ENCODE peak calls at places on chromosomes 7 and 10, in four cellular contexts. G is mammary epithelial cell, A is adipocyte, P is PC-9. W is an unnamed sample.

GRCh38 chr10:132536241-132536963 is 1.2 kb upstream of the INPP5A start:
- DNase-seq in P (peak; percentile 25), A (no peak), G (peak; percentile 8), W (no peak)

GRCh38 chr10:120612756-120613155 is 155.7 kb downstream of the PLPP4 start:
- DNase-seq in A (no peak), P (no peak), G (no peak), W (no peak)

GRCh38 chr10:77970869-77971803 is 44.6 kb upstream of the DLG5 start:
- DNase-seq in P (peak; percentile 38), G (no peak), A (peak; percentile 94), W (peak; percentile 42)

GRCh38 chr10:100043796-100044195 is 34.0 kb upstream of the DNMBP start:
- DNase-seq in P (peak; percentile 16), G (peak; percentile 86), A (peak; percentile 35), W (no peak)

GRCh38 chr7:156792611-156793010 is 100.4 kb downstream of the LMBR1 start:
- DNase-seq in A (no peak), G (no peak), P (no peak), W (no peak)

GRCh38 chr7:157378390-157378789 is 41.6 kb downstream of the DNAJB6 start:
- DNase-seq in A (no peak), G (no peak), P (no peak), W (no peak)

GRCh38 chr10:72065439-72066025 is 22.8 kb downstream of the SPOCK2 start:
- DNase-seq in G (no peak), A (no peak), P (no peak), W (no peak)

GRCh38 chr7:44261239-44261638 is 60.5 kb downstream of the YKT6 start:
- DNase-seq in G (no peak), A (no peak), P (no peak), W (no peak)

GRCh38 chr7:71283802-71284201 is 151.9 kb downstream of the GALNT17 start:
- DNase-seq in P (no peak), G (no peak), A (no peak), W (no peak)

GRCh38 chr7:111126987-111127386 is 36.1 kb downstream of the LRRN3 start:
- DNase-seq in G (peak; percentile 70), P (no peak), A (no peak), W (no peak)

GRCh38 chr10:72426982-72427381 is 72.3 kb upstream of the DNAJB12 start:
- DNase-seq in A (no peak), G (no peak), P (no peak), W (no peak)

GRCh38 chr7:95723583-95724180 is 48.7 kb upstream of the DYNC1I1 start:
- DNase-seq in G (peak; percentile 22), A (peak; percentile 49), P (peak; percentile 39), W (no peak)

GRCh38 chr7:27952393-27953290 is 212.7 kb downstream of the TAX1BP1 start:
- DNase-seq in G (no peak), A (peak; percentile 91), P (no peak), W (no peak)

GRCh38 chr10:7561216-7561893 is 105.4 kb downstream of the ITIH5 start:
- DNase-seq in A (peak; percentile 23), G (no peak), P (no peak), W (no peak)

GRCh38 chr10:58335306-58336005 is 650 bp downstream of the UBE2D1 start:
- DNase-seq in P (peak; percentile 56), G (peak; percentile 73), A (peak; percentile 61), W (peak; percentile 37)

GRCh38 chr7:21524680-21525079 is 18.2 kb upstream of the DNAH11 start:
- DNase-seq in A (no peak), P (no peak), G (no peak), W (no peak)

GRCh38 chr7:155166108-155166507 is 96.0 kb downstream of the HTR5A start:
- DNase-seq in G (no peak), A (peak; percentile 16), P (no peak), W (peak; percentile 25)

GRCh38 chr10:114103286-114103685 is 59.6 kb downstream of the ADRB1 start:
- DNase-seq in A (peak; percentile 85), G (peak; percentile 46), P (peak; percentile 3), W (no peak)

GRCh38 chr10:71079761-71080380 is 132.5 kb upstream of the UNC5B start:
- DNase-seq in G (no peak), A (no peak), P (no peak), W (peak; percentile 22)

GRCh38 chr7:110944966-110945644 is 145.8 kb upstream of the LRRN3 start:
- DNase-seq in A (no peak), G (no peak), P (no peak), W (no peak)

GRCh38 chr7:43057151-43057550 is 55.3 kb upstream of the HECW1 start:
- DNase-seq in P (no peak), A (no peak), G (no peak), W (no peak)

GRCh38 chr7:83484266-83484665 is 164.7 kb downstream of the SEMA3E start:
- DNase-seq in P (no peak), G (peak; percentile 73), A (no peak), W (no peak)

GRCh38 chr10:67612577-67613537 is 83.1 kb downstream of the CTNNA3 start:
- DNase-seq in P (no peak), G (peak; percentile 45), A (peak; percentile 59), W (no peak)

GRCh38 chr10:101373063-101373462 is 19.1 kb downstream of the BTRC start:
- DNase-seq in A (no peak), P (no peak), G (no peak), W (no peak)

GRCh38 chr10:101363850-101364400 is 10.0 kb downstream of the BTRC start:
- DNase-seq in A (peak; percentile 10), G (no peak), P (no peak), W (no peak)

DNA sequence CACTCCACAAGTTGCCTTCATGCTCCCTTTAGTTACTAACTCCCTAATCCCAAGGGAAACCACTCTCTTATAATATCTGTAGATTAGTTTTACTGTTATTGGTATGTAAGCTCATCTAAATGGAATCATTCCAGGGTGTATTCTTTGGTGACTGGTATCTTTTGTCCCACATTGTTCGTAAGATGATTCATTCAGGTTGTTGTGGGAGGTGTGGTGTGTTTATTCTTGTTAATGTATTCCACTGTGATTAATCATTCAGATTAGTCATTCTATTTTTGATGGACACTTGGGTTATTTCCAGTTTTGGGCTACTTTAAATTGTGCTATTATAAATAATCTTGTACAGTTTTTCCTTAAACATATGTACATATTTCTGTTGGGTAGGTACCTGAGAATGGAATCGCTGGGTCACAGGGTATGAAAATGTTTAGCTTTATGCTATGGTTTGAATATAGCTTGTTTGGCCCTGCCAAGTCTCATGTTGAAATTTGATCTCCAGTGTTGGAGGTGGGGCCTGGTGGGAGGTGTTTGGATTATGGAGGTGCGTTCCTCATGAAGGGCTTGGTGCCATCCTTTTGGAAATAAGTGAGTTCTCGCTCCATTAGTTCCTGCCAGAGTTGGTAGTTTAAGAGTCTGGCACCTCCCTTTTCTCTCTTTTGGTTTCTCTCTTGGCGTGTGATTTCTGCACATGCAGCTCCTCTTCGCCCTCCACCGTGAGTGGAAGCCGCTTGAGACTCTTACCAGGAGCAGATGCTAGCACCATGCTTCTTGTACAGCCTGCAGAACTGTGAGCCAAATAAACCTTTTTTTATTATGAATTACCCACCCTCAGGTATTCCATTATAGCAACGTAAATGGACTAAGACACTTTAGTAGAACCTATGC is 13.8 kb downstream of the BTRC start:
- DNase-seq in P (peak; percentile 58), A (peak; percentile 47), G (peak; percentile 95), W (no peak)
- H3K4me1 ChIP-seq in P (peaks cover 7% of the 10 kb centered on the region), A (peaks cover 15% of the 10 kb centered on the region), G (peaks cover 11% of the 10 kb centered on the region), W (peaks cover 2% of the 10 kb centered on the region)

GRCh38 chr10:79190740-79191261 is 122.0 kb downstream of the ZMIZ1 start:
- DNase-seq in G (no peak), A (no peak), P (no peak), W (no peak)

GRCh38 chr10:79192677-79193003 is 123.9 kb downstream of the ZMIZ1 start:
- DNase-seq in A (peak; percentile 60), G (peak; percentile 39), P (peak; percentile 82), W (no peak)

GRCh38 chr10:79193694-79194382 is 125.1 kb downstream of the ZMIZ1 start:
- DNase-seq in P (no peak), A (no peak), G (no peak), W (no peak)

GRCh38 chr10:79189853-79190435 is 121.2 kb downstream of the ZMIZ1 start:
- DNase-seq in P (no peak), A (peak; percentile 53), G (peak; percentile 80), W (no peak)

DNA sequence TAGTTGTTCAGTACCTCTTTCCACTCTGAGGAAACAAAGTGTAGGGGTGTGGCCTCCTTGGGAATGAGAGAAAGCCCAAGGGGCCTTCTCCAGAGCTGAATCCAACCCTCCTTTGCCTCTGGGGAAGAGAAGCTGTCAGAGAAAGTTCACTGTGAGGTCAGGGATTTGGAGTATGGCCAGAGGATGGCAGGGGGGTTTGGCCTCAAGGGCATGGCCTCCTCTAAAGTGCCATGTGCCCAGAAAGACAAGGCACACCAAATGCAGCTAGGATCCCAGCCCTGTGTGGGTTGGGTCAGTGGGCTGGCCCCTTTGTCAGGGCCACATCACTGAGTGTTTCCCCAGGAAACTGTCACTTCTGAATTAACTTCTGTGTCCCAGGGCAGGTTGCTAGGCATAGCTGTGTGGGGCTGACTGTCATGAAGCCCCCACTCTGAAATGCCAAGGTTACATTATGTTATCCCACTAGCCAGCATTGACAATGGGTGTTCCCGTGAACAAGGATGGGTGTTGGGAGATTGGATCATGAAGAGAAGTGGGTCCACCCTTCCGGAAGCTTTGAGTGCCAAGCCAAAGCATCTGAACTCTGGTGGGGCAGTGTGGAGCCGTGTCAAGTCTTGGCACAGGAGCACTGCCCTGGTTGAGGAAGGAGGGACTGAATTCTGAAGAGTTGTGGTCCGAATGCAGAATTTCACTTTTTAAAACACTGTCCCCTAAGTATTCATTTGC is 123.3 kb downstream of the ZMIZ1 start:
- DNase-seq in A (no peak), P (no peak), G (no peak), W (no peak)
- H3K4me1 ChIP-seq in A (peaks cover 54% of the 10 kb centered on the region), P (peaks cover 49% of the 10 kb centered on the region), G (peaks cover 58% of the 10 kb centered on the region), W (peaks cover 7% of the 10 kb centered on the region)

DNA sequence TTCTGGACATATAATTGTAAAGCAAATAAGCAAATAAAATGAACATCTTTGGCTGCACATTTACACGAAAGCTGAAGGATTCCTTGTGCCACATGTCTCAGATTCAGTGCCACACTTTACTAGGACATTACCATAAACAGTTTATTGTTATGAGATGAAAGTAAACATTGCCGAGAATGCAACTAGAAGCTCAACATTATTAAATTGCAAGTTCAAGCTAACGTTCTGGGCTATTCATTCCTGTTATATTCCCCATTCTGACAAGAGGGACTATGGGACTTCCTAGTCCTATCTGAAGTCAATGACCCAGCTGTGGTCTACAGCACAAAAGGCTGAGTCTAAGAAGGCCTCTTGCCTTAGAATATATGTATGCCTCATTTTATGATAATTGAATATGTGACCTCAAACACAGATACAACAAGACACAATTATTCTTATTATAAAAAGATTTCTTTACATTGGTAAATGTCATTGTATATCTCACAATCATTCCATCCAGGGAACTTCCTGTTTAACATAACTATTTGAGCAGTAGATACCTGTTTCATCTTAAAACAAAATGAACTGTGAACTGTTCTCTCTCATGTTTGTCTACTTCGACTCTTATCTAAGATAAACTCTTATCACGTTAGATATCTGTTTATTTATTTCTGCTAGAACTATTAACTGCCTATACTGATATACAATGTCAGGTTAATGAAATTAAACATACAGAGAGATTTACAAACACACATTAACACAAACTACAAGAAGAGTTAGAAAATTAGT is 20.3 kb downstream of the ANK3 start:
- DNase-seq in P (no peak), G (no peak), A (no peak), W (no peak)
- H3K4me1 ChIP-seq in P (no peaks in the 10 kb centered on the region), G (no peaks in the 10 kb centered on the region), A (peaks cover 12% of the 10 kb centered on the region), W (no peaks in the 10 kb centered on the region)

GRCh38 chr10:48636231-48636630 is 31.4 kb upstream of the ARHGAP22 start:
- DNase-seq in P (no peak), A (no peak), G (no peak), W (no peak)
- H3K4me1 ChIP-seq in P (no peaks in the 10 kb centered on the region), A (peaks cover 27% of the 10 kb centered on the region), G (no peaks in the 10 kb centered on the region), W (peaks cover 2% of the 10 kb centered on the region)

W was measured in lung.